ENCODE peak calls at places on chromosomes 11 and 22, in eight cellular contexts. R is PC-9, Q is lower lobe of right lung, D is psoas muscle, U is GM23248, Z is tibial nerve, L is DND-41, W is left ventricle myocardium inferior. T is an unnamed sample. For H3K27me3 and H3K4me1, the result is how much of the 10 kb centered on the place peaks cover.

GRCh38 chr22:45302751-45303150 is 7.0 kb upstream of the FAM118A start:
- DNase-seq in Z (no peak), Q (no peak), W (no peak), D (no peak), R (no peak), L (no peak), U (no peak), T (no peak)

GRCh38 chr11:102546923-102547471 is 16.4 kb upstream of the MMP7 start:
- DNase-seq in Z (no peak), D (no peak), R (no peak), W (no peak), U (no peak), Q (peak), L (no peak), T (no peak)

GRCh38 chr11:69508974-69509373 is 27.5 kb downstream of the LINC01488 start:
- DNase-seq in Q (peak), L (no peak), R (no peak), U (no peak), D (no peak), Z (no peak), W (peak), T (no peak)

GRCh38 chr11:65110354-65110861 is 1.3 kb upstream of the TM7SF2 start:
- DNase-seq in L (peak), R (peak), U (peak), Z (peak), W (peak), D (peak), Q (peak), T (peak)

GRCh38 chr11:72333657-72334056 is 89.7 kb upstream of the PHOX2A start:
- DNase-seq in Z (no peak), U (no peak), L (peak), R (no peak), D (no peak), Q (no peak), W (no peak), T (no peak)

GRCh38 chr11:69638941-69639681 is 1.8 kb upstream of the CCND1 start:
- DNase-seq in R (peak), U (peak), Z (peak), W (peak), D (peak), L (no peak), Q (peak), T (peak)

GRCh38 chr11:4664791-4665190 is 21.0 kb downstream of the OR51E1 start:
- DNase-seq in L (no peak), Z (no peak), R (no peak), U (no peak), Q (no peak), D (no peak), W (no peak), T (no peak)

GRCh38 chr11:35605691-35606090 is 12.6 kb upstream of the FJX1 start:
- DNase-seq in R (no peak), D (no peak), W (peak), L (no peak), U (peak), Z (peak), Q (no peak), T (no peak)

GRCh38 chr22:40451230-40451629 is 80.8 kb downstream of the SGSM3 start:
- DNase-seq in W (peak), Q (no peak), D (no peak), U (peak), R (no peak), Z (no peak), L (no peak), T (no peak)

GRCh38 chr22:26981520-26981919 is 324.1 kb downstream of the MIAT start:
- DNase-seq in R (no peak), D (no peak), L (no peak), Z (no peak), W (no peak), U (no peak), Q (no peak), T (peak)

GRCh38 chr22:26979294-26979693 is 321.9 kb downstream of the MIAT start:
- DNase-seq in U (no peak), Z (no peak), Q (no peak), W (no peak), D (no peak), R (no peak), L (no peak), T (no peak)

GRCh38 chr22:26977741-26978140 is 320.4 kb downstream of the MIAT start:
- DNase-seq in L (peak), R (no peak), Q (no peak), D (no peak), U (no peak), W (no peak), Z (no peak), T (no peak)

GRCh38 chr22:26983311-26983710 is 325.9 kb downstream of the MIAT start:
- DNase-seq in R (no peak), Z (no peak), U (peak), Q (no peak), L (no peak), D (no peak), W (no peak), T (no peak)

GRCh38 chr22:26981111-26981510 is 323.7 kb downstream of the MIAT start:
- DNase-seq in R (no peak), Z (no peak), D (no peak), W (no peak), U (no peak), L (no peak), Q (no peak), T (no peak)
- H3K27me3 ChIP-seq in R (half or more), Z (under half), D (under half), W (half or more), U (under half), L (under half), Q (under half), T (under half)

GRCh38 chr22:19879248-19879575 is 24.5 kb upstream of the GNB1L start:
- DNase-seq in W (peak), Z (no peak), R (no peak), D (no peak), U (no peak), Q (peak), L (no peak), T (peak)

GRCh38 chr22:19879996-19880785 is 25.5 kb upstream of the GNB1L start:
- DNase-seq in Q (peak), D (no peak), W (no peak), Z (no peak), R (no peak), L (no peak), U (no peak), T (peak)

GRCh38 chr22:19880786-19881569 is 26.3 kb upstream of the GNB1L start:
- DNase-seq in D (peak), W (peak), U (peak), L (no peak), R (peak), Z (peak), Q (peak), T (peak)

GRCh38 chr22:19878461-19879247 is 24.0 kb upstream of the GNB1L start:
- DNase-seq in D (peak), L (no peak), W (no peak), Q (peak), R (no peak), U (peak), Z (no peak), T (peak)

GRCh38 chr22:19879651-19879995 is 24.9 kb upstream of the GNB1L start:
- DNase-seq in L (no peak), R (no peak), Z (no peak), W (no peak), Q (peak), D (peak), U (peak), T (peak)
- H3K4me1 ChIP-seq in L (under half), R (under half), Z (under half), W (under half), Q (under half), D (under half), U (under half), T (under half)

GRCh38 chr11:2136209-2136951 is 2.8 kb downstream of the IGF2 start:
- DNase-seq in R (no peak), D (peak), Q (peak), W (no peak), Z (no peak), L (no peak), U (no peak), T (no peak)

GRCh38 chr11:2134022-2135010 is 4.9 kb downstream of the IGF2 start:
- DNase-seq in Q (no peak), L (no peak), Z (no peak), D (peak), W (no peak), U (no peak), R (no peak), T (no peak)

GRCh38 chr11:2133481-2134021 is 5.6 kb downstream of the IGF2 start:
- DNase-seq in W (no peak), L (no peak), R (no peak), D (peak), Q (no peak), Z (no peak), U (no peak), T (no peak)

GRCh38 chr11:2135648-2136201 is 3.5 kb downstream of the IGF2 start:
- DNase-seq in U (no peak), Z (no peak), R (no peak), D (peak), W (peak), Q (peak), L (no peak), T (no peak)

GRCh38 chr11:2135018-2135569 is 4.1 kb downstream of the IGF2 start:
- DNase-seq in U (no peak), Z (no peak), L (no peak), D (peak), Q (no peak), W (peak), R (no peak), T (no peak)
- H3K27me3 ChIP-seq in U (under half), Z (under half), L (under half), D (under half), Q (half or more), W (half or more), R (under half), T (under half)

DNA sequence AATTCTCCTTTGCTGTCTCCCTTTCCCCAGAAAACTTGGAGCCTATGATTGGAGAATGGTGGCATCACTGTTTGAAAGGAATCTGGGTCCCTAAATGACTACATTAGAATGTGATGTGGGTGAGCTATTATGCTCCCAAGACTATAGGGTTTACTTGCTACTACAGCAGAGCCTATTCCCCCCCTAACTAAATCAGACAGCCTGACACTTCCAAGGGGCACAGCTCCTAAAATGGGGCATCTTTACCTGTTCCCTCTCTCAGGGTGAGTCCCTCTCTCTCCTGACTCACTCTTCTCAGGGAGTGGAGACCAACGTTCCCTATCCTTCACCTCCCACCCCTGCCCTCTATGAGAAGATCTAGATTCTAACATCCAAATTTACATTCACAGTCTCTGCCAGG is 775 bp upstream of the ISX start:
- DNase-seq in R (no peak), U (no peak), Q (no peak), L (no peak), D (no peak), Z (no peak), W (no peak), T (no peak)
- H3K4me1 ChIP-seq in R (under half), U (under half), Q (under half), L (under half), D (under half), Z (under half), W (under half), T (under half)

GRCh38 chr11:118120793-118121192 is 31.8 kb downstream of the SCN4B start:
- DNase-seq in W (no peak), Q (no peak), R (no peak), Z (no peak), L (no peak), D (no peak), U (no peak), T (no peak)
- H3K27me3 ChIP-seq in W (under half), Q (under half), R (under half), Z (under half), L (under half), D (under half), U (under half), T (under half)

GRCh38 chr11:93512965-93513667 is 30.1 kb downstream of the SMCO4 start:
- DNase-seq in Z (no peak), L (no peak), W (no peak), U (no peak), D (no peak), R (no peak), Q (no peak), T (no peak)
- H3K4me1 ChIP-seq in Z (under half), L (under half), W (under half), U (under half), D (under half), R (under half), Q (under half), T (under half)

GRCh38 chr11:74532496-74533246 is 39.1 kb upstream of the LIPT2 start:
- DNase-seq in W (no peak), R (peak), Z (no peak), Q (no peak), L (no peak), U (peak), D (no peak), T (no peak)

GRCh38 chr11:74533421-74533820 is 39.9 kb upstream of the LIPT2 start:
- DNase-seq in W (no peak), L (no peak), Z (no peak), D (no peak), Q (no peak), R (no peak), U (no peak), T (no peak)

GRCh38 chr11:74538680-74539079 is 45.2 kb upstream of the LIPT2 start:
- DNase-seq in R (peak), Z (no peak), Q (no peak), L (no peak), D (no peak), U (peak), W (no peak), T (no peak)

GRCh38 chr11:74535371-74536118 is 42.0 kb upstream of the LIPT2 start:
- DNase-seq in Z (no peak), U (no peak), D (no peak), W (no peak), Q (no peak), L (no peak), R (peak), T (no peak)

GRCh38 chr11:74534216-74534615 is 40.7 kb upstream of the LIPT2 start:
- DNase-seq in W (no peak), D (no peak), Z (no peak), L (no peak), Q (no peak), R (no peak), U (no peak), T (no peak)
- H3K27me3 ChIP-seq in W (under half), D (under half), Z (under half), L (under half), Q (under half), R (under half), U (under half), T (under half)